ENCODE peak calls at places on chromosomes 13 and 19, in nine cellular contexts. I is tibial artery; Q is GM23248; T is aorta; G is A549; V is HepG2; Y is CD4-positive, CD25-positive, alpha-beta regulatory T cell; Z is mammary epithelial cell; R is upper lobe of right lung. M is an unnamed sample.

GRCh38 chr19:4444765-4445741 is 12.5 kb downstream of the UBXN6 start:
- DNase-seq in R (no peak), G (no peak), V (no peak), Q (no peak), T (no peak), I (no peak), Z (no peak), Y (no peak), M (no peak)

GRCh38 chr13:36377822-36378480 is 31.8 kb upstream of the SPART start:
- DNase-seq in Y (no peak), R (no peak), G (no peak), I (no peak), Q (peak; percentile 30), T (no peak), V (no peak), Z (no peak), M (no peak)

GRCh38 chr13:25977216-25977615 is 74.6 kb downstream of the SHISA2 start:
- DNase-seq in Z (peak; percentile 29), Q (no peak), I (no peak), G (no peak), V (no peak), T (no peak), R (no peak), Y (no peak), M (no peak)

GRCh38 chr13:29081697-29082440 is 261.7 kb downstream of the MTUS2 start:
- DNase-seq in R (no peak), T (no peak), Q (no peak), Y (no peak), I (no peak), G (no peak), Z (no peak), V (no peak), M (no peak)

GRCh38 chr19:4556574-4557185 is 2.8 kb downstream of the SEMA6B start:
- DNase-seq in Y (no peak), I (no peak), V (no peak), R (peak; percentile 74), Q (peak; percentile 56), Z (peak; percentile 29), G (peak; percentile 70), T (no peak), M (peak; percentile 84)

GRCh38 chr13:112688560-112689497 is 1.0 kb upstream of the ATP11A start:
- DNase-seq in Y (peak; percentile 29), G (no peak), I (peak; percentile 62), Z (no peak), V (peak; percentile 24), T (peak; percentile 66), R (peak; percentile 88), Q (peak; percentile 46), M (no peak)

GRCh38 chr13:27728271-27728670 is 64.0 kb upstream of the GSX1 start:
- DNase-seq in G (no peak), T (no peak), Q (no peak), R (no peak), Y (no peak), Z (no peak), I (no peak), V (no peak), M (no peak)

GRCh38 chr13:97548736-97549135 is 114.8 kb downstream of the RAP2A start:
- DNase-seq in Y (no peak), V (no peak), Z (no peak), R (no peak), T (no peak), Q (no peak), I (no peak), G (no peak), M (no peak)

GRCh38 chr13:32264407-32264806 is 50.8 kb downstream of the ZAR1L start:
- DNase-seq in Y (no peak), R (no peak), I (peak; percentile 71), Q (no peak), V (no peak), T (peak; percentile 61), Z (peak; percentile 56), G (no peak), M (no peak)

GRCh38 chr19:9862897-9863296 is 27.8 kb downstream of the PIN1 start:
- DNase-seq in Z (no peak), T (no peak), G (no peak), R (no peak), Q (no peak), V (no peak), I (no peak), Y (peak; percentile 32), M (no peak)

GRCh38 chr13:113997845-113998751 is 24.2 kb upstream of the C13orf46 start:
- DNase-seq in Y (no peak), Z (no peak), V (no peak), G (no peak), T (peak; percentile 74), I (peak; percentile 78), R (no peak), Q (peak; percentile 88), M (no peak)

GRCh38 chr13:33910267-33910666 is 92.3 kb downstream of the RFC3 start:
- DNase-seq in V (no peak), Z (no peak), G (no peak), Y (no peak), T (no peak), I (no peak), R (no peak), Q (no peak), M (no peak)

GRCh38 chr13:109859898-109860297 is 73.5 kb upstream of the IRS2 start:
- DNase-seq in G (no peak), R (no peak), I (no peak), Y (no peak), Q (no peak), V (no peak), Z (no peak), T (no peak), M (no peak)
- H3K4me1 ChIP-seq in G (no peaks in the 10 kb centered on the region), R (peaks cover 7% of the 10 kb centered on the region), I (no peaks in the 10 kb centered on the region), Y (no peaks in the 10 kb centered on the region), Q (peaks cover 11% of the 10 kb centered on the region), V (no peaks in the 10 kb centered on the region), Z (peaks cover 22% of the 10 kb centered on the region), T (no peaks in the 10 kb centered on the region), M (peaks cover 7% of the 10 kb centered on the region)

GRCh38 chr19:34171539-34171876 is 796 bp upstream of the LSM14A start:
- DNase-seq in Q (peak; percentile 94), Z (peak; percentile 38), R (no peak), Y (no peak), G (peak; percentile 55), V (no peak), I (no peak), T (no peak), M (no peak)

GRCh38 chr19:34176581-34176980 is 4.3 kb downstream of the LSM14A start:
- DNase-seq in I (no peak), Z (no peak), Y (no peak), G (no peak), R (no peak), T (no peak), Q (no peak), V (no peak), M (no peak)

GRCh38 chr19:34171877-34172660 is at the start of gene LSM14A:
- DNase-seq in T (peak; percentile 96), V (peak; percentile 77), G (peak; percentile 98), I (peak; percentile 92), Z (peak; percentile 79), Q (peak; percentile 97), R (peak; percentile 96), Y (peak; percentile 94), M (peak; percentile 95)

GRCh38 chr19:34172661-34173144 is 399 bp downstream of the LSM14A start:
- DNase-seq in T (no peak), Z (no peak), Y (peak; percentile 46), I (peak; percentile 32), Q (peak; percentile 70), R (no peak), G (no peak), V (no peak), M (no peak)

GRCh38 chr19:34173145-34173956 is 1.0 kb downstream of the LSM14A start:
- DNase-seq in R (no peak), Z (peak; percentile 70), T (peak; percentile 55), I (no peak), Y (no peak), G (peak; percentile 70), Q (peak; percentile 42), V (peak; percentile 82), M (peak; percentile 40)
- H3K4me1 ChIP-seq in R (peaks cover 54% of the 10 kb centered on the region), Z (peaks cover 24% of the 10 kb centered on the region), T (no peaks in the 10 kb centered on the region), I (peaks cover 52% of the 10 kb centered on the region), Y (peaks cover 58% of the 10 kb centered on the region), G (peaks cover 51% of the 10 kb centered on the region), Q (peaks cover 54% of the 10 kb centered on the region), V (peaks cover 67% of the 10 kb centered on the region), M (peaks cover 59% of the 10 kb centered on the region)

GRCh38 chr19:48396010-48396870 is 2.8 kb downstream of the GRIN2D start:
- DNase-seq in Z (no peak), R (no peak), T (no peak), Y (no peak), V (no peak), Q (no peak), I (no peak), G (no peak), M (no peak)

GRCh38 chr19:48397636-48398328 is 4.3 kb downstream of the GRIN2D start:
- DNase-seq in T (no peak), V (no peak), R (no peak), Q (peak; percentile 45), Y (no peak), Z (no peak), G (no peak), I (no peak), M (no peak)

GRCh38 chr19:48397263-48397635 is 3.8 kb downstream of the GRIN2D start:
- DNase-seq in Y (no peak), G (no peak), V (no peak), I (no peak), Z (no peak), R (no peak), Q (no peak), T (no peak), M (no peak)

GRCh38 chr19:48395499-48395898 is 2.0 kb downstream of the GRIN2D start:
- DNase-seq in Q (no peak), R (no peak), G (no peak), I (no peak), Z (no peak), T (no peak), Y (no peak), V (no peak), M (no peak)

DNA sequence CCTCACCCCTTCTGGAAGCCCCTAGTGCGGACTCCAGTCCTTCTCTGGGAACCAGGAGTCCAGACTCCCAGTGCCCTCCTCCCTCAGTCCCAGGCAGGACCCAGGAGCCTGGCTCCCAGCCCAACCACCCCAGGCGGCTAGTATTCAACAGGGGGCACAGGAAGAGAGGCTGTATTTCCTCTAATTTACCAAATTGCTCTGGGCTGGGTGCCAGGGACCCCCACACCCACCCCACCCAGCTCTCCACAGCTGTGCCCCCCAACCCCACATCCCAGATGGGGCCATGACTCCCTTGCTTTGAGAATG is 3.4 kb downstream of the GRIN2D start:
- DNase-seq in Q (no peak), I (no peak), T (no peak), Z (no peak), Y (no peak), G (no peak), R (no peak), V (no peak), M (no peak)
- H3K4me1 ChIP-seq in Q (peaks cover 11% of the 10 kb centered on the region), I (peaks cover 31% of the 10 kb centered on the region), T (no peaks in the 10 kb centered on the region), Z (peaks cover 21% of the 10 kb centered on the region), Y (peaks cover 45% of the 10 kb centered on the region), G (peaks cover 72% of the 10 kb centered on the region), R (no peaks in the 10 kb centered on the region), V (peaks cover 79% of the 10 kb centered on the region), M (peaks cover 30% of the 10 kb centered on the region)

DNA sequence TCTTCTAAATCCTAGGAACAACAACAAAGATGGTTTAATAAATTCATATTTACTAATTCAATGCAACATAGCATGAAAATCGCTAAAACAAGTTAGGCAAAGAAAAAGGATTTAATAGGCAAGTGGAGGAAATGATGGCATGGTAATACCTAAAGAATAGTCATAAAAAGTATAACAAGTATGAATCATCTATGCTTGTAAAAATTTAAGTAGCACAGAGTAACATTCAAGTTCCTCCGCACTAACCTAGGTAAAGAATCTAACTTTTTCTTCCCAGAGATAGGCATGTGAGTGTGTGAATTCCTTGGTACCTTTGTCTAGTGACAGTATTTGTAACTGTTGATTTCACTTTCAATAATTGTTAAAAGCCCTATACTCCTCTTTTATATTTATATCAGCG is 42.6 kb downstream of the RCBTB2 start:
- DNase-seq in Q (no peak), Z (no peak), G (no peak), T (no peak), I (no peak), V (no peak), R (no peak), Y (no peak), M (no peak)
- H3K4me1 ChIP-seq in Q (peaks cover 20% of the 10 kb centered on the region), Z (peaks cover 30% of the 10 kb centered on the region), G (no peaks in the 10 kb centered on the region), T (no peaks in the 10 kb centered on the region), I (no peaks in the 10 kb centered on the region), V (peaks cover 19% of the 10 kb centered on the region), R (peaks cover 28% of the 10 kb centered on the region), Y (peaks cover 65% of the 10 kb centered on the region), M (peaks cover 24% of the 10 kb centered on the region)

M was measured in upper lobe of left lung.